ENCODE peak calls at places on chromosomes 11 and 22, in nine cellular contexts. K is GM23248, T is hepatocyte, L is PC-3, Y is OCI-LY7, D is MM.1S, I is GM23338, X is HCT116, C is SK-N-SH. U is an unnamed sample.

GRCh38 chr11:58006940-58007339 is 16.7 kb upstream of the OR9Q1 start:
- DNase-seq in K (peak), T (no peak), L (peak), Y (no peak), D (no peak), I (no peak), X (no peak), C (no peak), U (no peak)

GRCh38 chr11:125431009-125431408 is 65.1 kb downstream of the FEZ1 start:
- DNase-seq in K (no peak), T (no peak), L (no peak), Y (no peak), D (no peak), I (no peak), X (no peak), C (no peak), U (no peak)

GRCh38 chr22:17969732-17970131 is 54.6 kb downstream of the MICAL3 start:
- DNase-seq in K (peak), T (peak), L (peak), Y (no peak), D (no peak), I (no peak), X (no peak), C (no peak), U (no peak)

GRCh38 chr11:65150513-65151271 is 16.4 kb upstream of the SYVN1 start:
- DNase-seq in K (peak), T (peak), L (peak), Y (no peak), D (no peak), I (no peak), X (peak), C (peak), U (no peak)

GRCh38 chr11:64123102-64123434 is 42.8 kb downstream of the MACROD1 start:
- DNase-seq in K (no peak), T (no peak), L (no peak), Y (no peak), D (no peak), I (no peak), X (no peak), C (peak), U (no peak)

GRCh38 chr22:26367402-26368245 is 61.4 kb upstream of the ASPHD2 start:
- DNase-seq in K (peak), T (peak), L (peak), Y (peak), D (peak), I (peak), X (peak), C (peak), U (peak)

GRCh38 chr22:44847380-44847779 is 95.0 kb downstream of the ARHGAP8 start:
- DNase-seq in K (no peak), T (no peak), L (no peak), Y (no peak), D (no peak), I (no peak), X (no peak), C (peak), U (no peak)

GRCh38 chr22:44668190-44668885 is 33.7 kb upstream of the PRR5 start:
- DNase-seq in K (peak), T (peak), L (no peak), Y (no peak), D (no peak), I (peak), X (no peak), C (peak), U (peak)

GRCh38 chr11:125916683-125917337 is 12.5 kb downstream of the DDX25 start:
- DNase-seq in K (no peak), T (no peak), L (peak), Y (no peak), D (no peak), I (no peak), X (no peak), C (no peak), U (no peak)

GRCh38 chr11:43360361-43361032 is 1.8 kb downstream of the TTC17 start:
- DNase-seq in K (peak), T (peak), L (no peak), Y (peak), D (no peak), I (no peak), X (no peak), C (no peak), U (no peak)

GRCh38 chr11:113014262-113014661 is 53.0 kb downstream of the NCAM1 start:
- DNase-seq in K (peak), T (peak), L (no peak), Y (no peak), D (no peak), I (no peak), X (no peak), C (peak), U (no peak)

GRCh38 chr11:90757851-90758494 is 535.1 kb upstream of the CHORDC1 start:
- DNase-seq in K (no peak), T (no peak), L (peak), Y (no peak), D (no peak), I (no peak), X (no peak), C (no peak), U (no peak)

GRCh38 chr11:57527056-57527631 is 3.4 kb downstream of the TIMM10 start:
- DNase-seq in K (peak), T (peak), L (peak), Y (peak), D (peak), I (peak), X (peak), C (peak), U (peak)

GRCh38 chr22:26679003-26679629 is 21.7 kb downstream of the MIAT start:
- DNase-seq in K (peak), T (peak), L (peak), Y (peak), D (peak), I (peak), X (peak), C (peak), U (peak)

GRCh38 chr22:26656896-26657851 is at the start of gene MIAT:
- DNase-seq in K (peak), T (peak), L (no peak), Y (no peak), D (peak), I (peak), X (no peak), C (peak), U (peak)

GRCh38 chr11:117876341-117877119 is at the start of gene FXYD6:
- DNase-seq in K (peak), T (peak), L (no peak), Y (no peak), D (no peak), I (peak), X (no peak), C (peak), U (peak)

GRCh38 chr11:73420136-73420535 is 43.9 kb downstream of the RELT start:
- DNase-seq in K (no peak), T (no peak), L (no peak), Y (no peak), D (no peak), I (no peak), X (no peak), C (no peak), U (no peak)

GRCh38 chr11:3995307-3995706 is 99.3 kb upstream of the RRM1 start:
- DNase-seq in K (peak), T (no peak), L (no peak), Y (no peak), D (no peak), I (no peak), X (no peak), C (no peak), U (no peak)

GRCh38 chr11:70671611-70672010 is 273.3 kb downstream of the CTTN start:
- DNase-seq in K (no peak), T (no peak), L (no peak), Y (no peak), D (no peak), I (no peak), X (no peak), C (no peak), U (no peak)

GRCh38 chr11:76270387-76270786 is 64.1 kb upstream of the WNT11 start:
- DNase-seq in K (no peak), T (peak), L (no peak), Y (no peak), D (no peak), I (no peak), X (no peak), C (no peak), U (no peak)

GRCh38 chr11:118497831-118498230 is 29.4 kb upstream of the TTC36 start:
- DNase-seq in K (peak), T (no peak), L (peak), Y (no peak), D (no peak), I (no peak), X (no peak), C (no peak), U (no peak)

GRCh38 chr11:95084509-95084908 is 5.1 kb upstream of the ENDOD1 start:
- DNase-seq in K (peak), T (no peak), L (peak), Y (no peak), D (no peak), I (no peak), X (no peak), C (no peak), U (no peak)

GRCh38 chr11:34667810-34668582 is 47.1 kb downstream of the EHF start:
- DNase-seq in K (no peak), T (peak), L (peak), Y (no peak), D (no peak), I (no peak), X (no peak), C (no peak), U (no peak)

GRCh38 chr22:48422900-48423480 is 1404.7 kb downstream of the BRD1 start:
- DNase-seq in K (no peak), T (no peak), L (no peak), Y (no peak), D (no peak), I (no peak), X (no peak), C (no peak), U (no peak)

GRCh38 chr11:1074244-1075221 is at the start of gene MUC2:
- DNase-seq in K (no peak), T (no peak), L (no peak), Y (no peak), D (no peak), I (no peak), X (no peak), C (no peak), U (no peak)

GRCh38 chr11:119643878-119644225 is 85.1 kb downstream of the NECTIN1 start:
- DNase-seq in K (no peak), T (no peak), L (no peak), Y (no peak), D (no peak), I (no peak), X (no peak), C (no peak), U (no peak)

GRCh38 chr22:19848298-19849224 is 6.1 kb downstream of the GNB1L start:
- DNase-seq in K (peak), T (peak), L (peak), Y (no peak), D (peak), I (no peak), X (peak), C (no peak), U (no peak)

GRCh38 chr11:57761301-57762234 is at the start of gene CTNND1:
- DNase-seq in K (peak), T (peak), L (peak), Y (no peak), D (no peak), I (peak), X (peak), C (peak), U (peak)

GRCh38 chr11:106021181-106021966 is 666 bp downstream of the MSANTD4 start:
- DNase-seq in K (peak), T (peak), L (peak), Y (peak), D (no peak), I (peak), X (no peak), C (no peak), U (no peak)

GRCh38 chr11:127074151-127074761 is 73.7 kb upstream of the KIRREL3 start:
- DNase-seq in K (peak), T (peak), L (peak), Y (peak), D (peak), I (peak), X (no peak), C (peak), U (peak)

GRCh38 chr22:23168381-23169031 is 11.8 kb upstream of the BCR start:
- DNase-seq in K (no peak), T (no peak), L (no peak), Y (no peak), D (no peak), I (no peak), X (no peak), C (no peak), U (no peak)

GRCh38 chr11:1773131-1773510 is 9.4 kb upstream of the CTSD start:
- DNase-seq in K (no peak), T (no peak), L (no peak), Y (no peak), D (no peak), I (no peak), X (no peak), C (no peak), U (no peak)

GRCh38 chr11:76276046-76276772 is 69.9 kb upstream of the WNT11 start:
- DNase-seq in K (no peak), T (no peak), L (no peak), Y (no peak), D (no peak), I (no peak), X (no peak), C (no peak), U (no peak)

GRCh38 chr11:74819400-74819799 is 70.8 kb downstream of the RNF169 start:
- DNase-seq in K (no peak), T (no peak), L (no peak), Y (no peak), D (no peak), I (no peak), X (no peak), C (no peak), U (no peak)

GRCh38 chr22:24525416-24526037 is 29.4 kb downstream of the GUCD1 start:
- DNase-seq in K (peak), T (peak), L (peak), Y (peak), D (peak), I (peak), X (peak), C (peak), U (peak)

GRCh38 chr11:7670631-7671030 is 2.7 kb downstream of the CYB5R2 start:
- DNase-seq in K (no peak), T (no peak), L (no peak), Y (no peak), D (no peak), I (no peak), X (no peak), C (no peak), U (no peak)

GRCh38 chr22:20101638-20102037 is 14.3 kb upstream of the RANBP1 start:
- DNase-seq in K (no peak), T (no peak), L (no peak), Y (no peak), D (no peak), I (no peak), X (no peak), C (no peak), U (no peak)

DNA sequence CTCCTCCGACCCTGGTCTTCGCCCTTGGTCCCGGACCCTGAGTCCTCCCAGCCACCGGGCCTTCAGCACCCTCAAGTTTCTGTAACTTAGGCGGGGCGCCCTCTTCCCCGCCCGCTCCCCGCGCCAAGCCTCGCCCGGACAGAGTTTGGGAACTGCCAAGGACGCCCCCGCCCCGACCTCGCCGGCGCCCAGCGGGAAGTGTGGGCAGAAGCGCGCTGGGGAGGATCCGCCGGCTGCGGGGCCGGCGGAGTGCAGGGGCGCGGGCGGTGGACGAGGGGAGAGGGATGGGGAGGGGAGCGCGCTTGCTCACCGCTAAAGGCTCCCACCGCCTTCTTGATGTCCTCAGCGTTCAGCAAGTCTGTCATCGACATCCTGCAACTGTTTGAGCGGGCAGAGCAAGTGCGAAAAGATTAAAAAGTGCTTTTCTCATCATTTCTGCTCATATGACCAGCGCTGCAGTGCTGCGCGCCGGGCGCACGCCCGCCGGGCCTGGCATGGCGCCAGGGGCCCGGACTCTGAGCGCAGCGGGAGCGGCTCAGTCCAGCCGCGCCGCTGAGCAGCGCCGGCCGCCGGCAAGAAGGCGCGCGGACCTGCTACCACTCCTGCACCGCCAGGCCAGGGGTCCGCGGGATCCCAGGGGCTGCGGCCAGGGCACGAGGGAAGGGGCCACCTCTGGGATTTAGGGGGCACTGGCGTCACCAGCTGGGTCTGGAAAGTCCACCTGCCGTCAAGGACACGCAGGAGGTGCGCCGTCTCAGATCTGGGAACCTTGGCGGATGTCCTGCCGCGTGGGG is at the start of gene PVALB:
- DNase-seq in K (peak), T (peak), L (peak), Y (no peak), D (peak), I (peak), X (no peak), C (peak), U (peak)
- TF ChIP-seq EZH2phosphoT487 in K (no peak), T (no peak), L (no peak), Y (no peak), D (no peak), I (no peak), X (no peak), C (no peak), U (peak)

DNA sequence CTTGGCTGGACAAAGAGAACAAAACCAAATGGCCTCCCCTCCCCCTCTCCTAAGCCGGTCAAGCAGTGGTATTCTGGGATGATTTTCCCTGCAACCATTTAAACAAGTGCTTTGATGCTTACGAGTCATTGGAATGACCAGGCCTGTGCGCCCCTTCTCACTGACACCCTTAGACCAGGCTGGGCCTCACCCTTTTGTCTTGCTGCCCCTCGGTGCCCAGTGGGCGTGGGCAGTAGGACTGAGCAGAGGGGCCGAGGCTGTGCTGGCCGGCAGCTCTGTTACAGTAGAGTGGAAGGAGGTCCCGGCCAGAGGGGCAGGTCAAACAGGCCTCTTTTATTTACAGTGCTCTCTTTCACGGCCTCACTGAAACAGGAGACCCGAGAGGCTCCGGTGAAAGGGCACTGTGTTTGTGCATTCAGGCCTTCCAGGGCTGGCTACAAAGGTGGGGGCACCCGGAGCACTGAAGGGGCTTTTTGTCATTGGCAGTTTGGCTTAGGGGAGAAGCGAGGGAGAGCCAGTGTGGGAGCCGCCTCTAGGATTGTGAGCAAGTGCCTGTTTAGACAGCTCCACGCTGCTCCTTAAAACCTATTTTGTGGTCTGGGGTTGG is 32.4 kb downstream of the ZBTB16 start:
- DNase-seq in K (no peak), T (no peak), L (no peak), Y (no peak), D (no peak), I (no peak), X (no peak), C (no peak), U (peak)
- TF ChIP-seq EZH2phosphoT487 in K (no peak), T (no peak), L (no peak), Y (no peak), D (no peak), I (no peak), X (no peak), C (no peak), U (no peak)

DNA sequence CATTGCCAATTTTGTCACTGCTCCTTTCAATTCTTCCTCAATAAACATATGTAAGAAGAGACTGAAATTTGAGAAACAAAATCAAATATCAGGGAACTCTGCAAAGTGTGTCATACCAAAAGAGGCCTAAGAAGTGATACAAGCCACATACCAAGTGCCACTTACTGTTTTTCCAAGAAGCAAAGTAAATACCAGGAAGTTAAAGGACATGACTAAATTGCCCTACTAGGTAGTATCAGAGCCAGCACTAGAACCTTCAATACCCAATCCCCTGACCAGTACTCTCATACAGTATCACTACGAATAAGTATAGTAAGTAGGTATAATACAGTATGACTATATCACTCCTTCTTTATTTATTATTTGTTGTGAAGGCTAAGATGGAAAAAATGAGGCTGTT is 13.6 kb downstream of the MAML2 start:
- DNase-seq in K (no peak), T (no peak), L (peak), Y (no peak), D (no peak), I (no peak), X (no peak), C (no peak), U (no peak)
- TF ChIP-seq EZH2phosphoT487 in K (no peak), T (no peak), L (no peak), Y (no peak), D (no peak), I (no peak), X (no peak), C (no peak), U (no peak)

GRCh38 chr11:5992604-5993251 is 5.9 kb upstream of the OR52L1 start:
- DNase-seq in K (peak), T (peak), L (peak), Y (peak), D (peak), I (peak), X (peak), C (peak), U (peak)
- TF ChIP-seq EZH2phosphoT487 in K (no peak), T (no peak), L (no peak), Y (no peak), D (no peak), I (no peak), X (no peak), C (no peak), U (no peak)

GRCh38 chr22:30265851-30266444 is 703 bp downstream of the OSM start:
- DNase-seq in K (peak), T (no peak), L (no peak), Y (peak), D (no peak), I (no peak), X (no peak), C (no peak), U (no peak)

GRCh38 chr22:30263883-30264282 is 2.8 kb downstream of the OSM start:
- DNase-seq in K (no peak), T (no peak), L (no peak), Y (no peak), D (no peak), I (no peak), X (no peak), C (no peak), U (no peak)

GRCh38 chr22:30262917-30263741 is 3.5 kb downstream of the OSM start:
- DNase-seq in K (peak), T (peak), L (peak), Y (peak), D (peak), I (peak), X (no peak), C (peak), U (peak)

GRCh38 chr22:30266445-30267381 is at the start of gene OSM:
- DNase-seq in K (no peak), T (no peak), L (no peak), Y (peak), D (no peak), I (no peak), X (no peak), C (no peak), U (no peak)

DNA sequence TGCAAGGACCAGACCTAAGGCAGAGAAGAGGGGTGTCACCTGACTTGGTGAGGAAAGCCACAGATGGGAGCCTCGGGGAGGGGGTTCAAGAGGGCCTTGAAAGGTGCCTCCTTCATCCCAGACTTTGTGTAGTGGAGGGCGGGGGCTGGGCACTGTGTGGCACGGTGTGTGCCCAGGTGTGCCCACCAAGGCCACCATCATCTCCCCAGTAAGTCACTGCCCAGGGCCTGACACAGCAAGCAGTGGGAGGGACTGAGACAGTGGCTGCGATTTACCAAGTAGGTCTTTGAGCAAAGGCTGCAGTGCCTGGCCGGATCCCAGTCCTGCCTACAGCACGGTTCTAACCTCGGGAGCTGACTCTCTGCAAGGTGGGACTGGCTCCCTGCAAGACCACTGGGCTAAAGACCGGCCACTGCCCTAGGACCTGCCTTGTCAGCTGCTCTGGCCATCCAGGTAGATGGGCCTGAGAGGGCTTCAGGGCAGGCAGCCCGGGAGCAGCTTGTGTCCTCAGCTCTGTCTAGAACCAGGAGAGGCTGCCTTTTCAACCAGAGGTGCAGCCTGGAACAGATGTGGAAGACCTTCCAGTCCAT is 1.4 kb downstream of the OSM start:
- DNase-seq in K (no peak), T (no peak), L (no peak), Y (no peak), D (no peak), I (no peak), X (no peak), C (no peak), U (no peak)
- TF ChIP-seq EZH2phosphoT487 in K (no peak), T (no peak), L (no peak), Y (no peak), D (no peak), I (no peak), X (no peak), C (no peak), U (no peak)